ENCODE peak calls at places on chromosomes 4 and X, in five cellular contexts. M is Caco-2, A is uterus, E is esophagus squamous epithelium, S is mesenchymal stem cell. Z is an unnamed sample.

GRCh38 chr4:15378055-15378454 is 49.8 kb upstream of the C1QTNF7 start:
- DNase-seq in S (peak; percentile 79), M (no peak), E (no peak), A (no peak), Z (no peak)

GRCh38 chr4:147776600-147777175 is 44.8 kb downstream of the ARHGAP10 start:
- DNase-seq in E (no peak), A (no peak), S (no peak), M (no peak), Z (no peak)

GRCh38 chrX:123990602-123991001 is 29.1 kb downstream of the STAG2 start:
- DNase-seq in A (no peak), E (no peak), M (no peak), S (no peak), Z (no peak)

GRCh38 chr4:2008921-2009650 is at the start of gene NELFA:
- DNase-seq in S (peak; percentile 93), M (peak; percentile 95), A (peak; percentile 94), E (peak; percentile 77), Z (peak; percentile 97)

GRCh38 chr4:78533854-78534253 is 17.7 kb upstream of the ANXA3 start:
- DNase-seq in S (no peak), M (no peak), E (no peak), A (no peak), Z (no peak)

GRCh38 chrX:154010330-154011087 is 9.2 kb downstream of the IRAK1 start:
- DNase-seq in A (no peak), E (no peak), M (no peak), S (peak; percentile 44), Z (no peak)

GRCh38 chr4:176259330-176260090 is 9.5 kb downstream of the ASB5 start:
- DNase-seq in M (no peak), A (no peak), E (no peak), S (peak; percentile 58), Z (no peak)

GRCh38 chr4:20773144-20773997 is 73.1 kb downstream of the PACRGL start:
- DNase-seq in S (peak; percentile 65), M (peak; percentile 55), A (peak; percentile 26), E (no peak), Z (peak; percentile 35)

GRCh38 chr4:7769936-7770674 is 169.6 kb downstream of the AFAP1 start:
- DNase-seq in M (peak; percentile 68), A (no peak), E (no peak), S (no peak), Z (no peak)

GRCh38 chrX:110156167-110156754 is 153.3 kb downstream of the TMEM164 start:
- DNase-seq in S (no peak), A (no peak), M (no peak), E (no peak), Z (no peak)

GRCh38 chr4:138327334-138327733 is 85.2 kb upstream of the SLC7A11 start:
- DNase-seq in A (no peak), E (no peak), M (no peak), S (no peak), Z (no peak)

GRCh38 chr4:48831532-48832015 is 686 bp downstream of the OCIAD1 start:
- DNase-seq in E (no peak), A (no peak), M (no peak), S (no peak), Z (no peak)

GRCh38 chr4:105210901-105211300 is 64.2 kb downstream of the TET2 start:
- DNase-seq in M (no peak), E (no peak), A (no peak), S (no peak), Z (no peak)

GRCh38 chr4:146643812-146644401 is 5.2 kb downstream of the POU4F2 start:
- DNase-seq in M (peak; percentile 13), E (no peak), A (no peak), S (peak; percentile 18), Z (no peak)

GRCh38 chrX:96715412-96715940 is 30.8 kb downstream of the DIAPH2 start:
- DNase-seq in M (no peak), A (no peak), S (no peak), E (no peak), Z (no peak)

GRCh38 chr4:80717204-80717603 is 313.3 kb upstream of the BMP3 start:
- DNase-seq in S (no peak), M (no peak), A (no peak), E (no peak), Z (no peak)

GRCh38 chr4:133483600-133484246 is 334.6 kb downstream of the PCDH10 start:
- DNase-seq in A (no peak), S (peak; percentile 62), M (peak; percentile 43), E (no peak), Z (no peak)

GRCh38 chrX:9285342-9285771 is 179.5 kb upstream of the TBL1X start:
- DNase-seq in E (no peak), A (no peak), S (no peak), M (no peak), Z (no peak)

GRCh38 chr4:56870927-56871326 is 36.8 kb upstream of the REST start:
- DNase-seq in A (no peak), E (no peak), S (no peak), M (no peak), Z (no peak)

GRCh38 chrX:96102997-96103396 is 581.6 kb upstream of the DIAPH2 start:
- DNase-seq in M (no peak), S (no peak), A (no peak), E (no peak), Z (no peak)

GRCh38 chrX:154658957-154659356 is 5.6 kb upstream of the CTAG2 start:
- DNase-seq in E (no peak), A (no peak), M (no peak), S (no peak), Z (no peak)

GRCh38 chr4:79413486-79413885 is 5.5 kb upstream of the GK2 start:
- DNase-seq in M (no peak), E (no peak), S (no peak), A (no peak), Z (no peak)

GRCh38 chr4:158020175-158020574 is 152.7 kb downstream of the GASK1B start:
- DNase-seq in A (peak; percentile 78), S (peak; percentile 93), E (no peak), M (peak; percentile 14), Z (no peak)

GRCh38 chr4:22593933-22594332 is 78.1 kb upstream of the ADGRA3 start:
- DNase-seq in M (no peak), S (no peak), E (no peak), A (no peak), Z (no peak)
- H3K4me1 ChIP-seq in M (peaks cover 4% of the 10 kb centered on the region), S (no peaks in the 10 kb centered on the region), E (no peaks in the 10 kb centered on the region), A (no peaks in the 10 kb centered on the region), Z (no peaks in the 10 kb centered on the region)

GRCh38 chr4:40243390-40243948 is 46.6 kb downstream of the RHOH start:
- DNase-seq in A (no peak), M (no peak), S (no peak), E (no peak), Z (no peak)

GRCh38 chr4:40245794-40246546 is 49.1 kb downstream of the RHOH start:
- DNase-seq in A (no peak), E (no peak), M (peak; percentile 27), S (no peak), Z (no peak)

GRCh38 chr4:40246938-40247337 is 50.1 kb downstream of the RHOH start:
- DNase-seq in E (no peak), A (no peak), S (no peak), M (no peak), Z (no peak)

GRCh38 chr4:40247350-40247749 is 50.5 kb downstream of the RHOH start:
- DNase-seq in S (no peak), A (no peak), E (peak; percentile 3), M (no peak), Z (peak; percentile 73)

DNA sequence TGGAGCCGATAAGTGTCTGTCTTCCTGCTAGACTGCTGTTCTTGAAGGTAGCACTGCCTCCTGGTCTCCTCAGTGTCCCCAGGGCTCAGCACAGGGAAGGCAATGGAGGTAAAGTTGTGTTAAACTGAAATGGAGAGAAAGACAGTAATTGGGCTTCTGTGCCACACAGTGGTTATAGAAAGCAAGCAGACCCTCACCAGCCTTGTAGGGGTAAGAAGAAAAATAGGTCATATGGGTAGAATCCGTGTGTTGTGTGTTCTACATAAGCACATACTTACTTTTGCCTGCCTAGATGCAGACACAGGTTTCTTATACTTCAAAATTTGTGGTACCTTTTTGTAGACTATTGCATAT is 49.7 kb downstream of the RHOH start:
- DNase-seq in E (no peak), A (no peak), M (no peak), S (no peak), Z (no peak)
- H3K4me1 ChIP-seq in E (no peaks in the 10 kb centered on the region), A (no peaks in the 10 kb centered on the region), M (no peaks in the 10 kb centered on the region), S (no peaks in the 10 kb centered on the region), Z (peaks cover 96% of the 10 kb centered on the region)

DNA sequence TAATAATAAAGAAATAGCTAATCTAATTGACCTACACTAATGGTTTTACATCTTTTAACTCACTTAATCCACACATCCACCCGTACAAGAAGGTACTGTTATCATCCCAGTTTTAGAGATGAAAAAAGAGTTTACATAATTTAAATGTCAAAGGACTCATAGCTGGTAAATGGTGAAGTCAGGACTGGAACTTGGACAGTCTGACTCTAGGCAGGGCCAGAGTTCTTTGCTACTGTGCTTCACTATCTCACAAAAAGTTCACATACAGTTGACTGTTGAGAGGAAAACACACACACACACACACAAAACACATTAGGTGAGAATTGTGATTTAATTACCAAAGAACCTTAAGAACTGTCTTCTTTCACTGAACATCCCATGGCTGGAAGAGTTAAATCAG is 71.2 kb upstream of the PRSS48 start:
- DNase-seq in E (no peak), A (no peak), S (no peak), M (no peak), Z (no peak)
- H3K4me1 ChIP-seq in E (peaks cover 20% of the 10 kb centered on the region), A (no peaks in the 10 kb centered on the region), S (peaks cover 3% of the 10 kb centered on the region), M (peaks cover 57% of the 10 kb centered on the region), Z (no peaks in the 10 kb centered on the region)

GRCh38 chrX:20623448-20623847 is 356.7 kb upstream of the RPS6KA3 start:
- DNase-seq in A (no peak), M (no peak), S (peak; percentile 0), E (no peak), Z (no peak)
- H3K4me1 ChIP-seq in A (no peaks in the 10 kb centered on the region), M (no peaks in the 10 kb centered on the region), S (no peaks in the 10 kb centered on the region), E (no peaks in the 10 kb centered on the region), Z (no peaks in the 10 kb centered on the region)

GRCh38 chr4:102525556-102525955 is 24.4 kb downstream of the NFKB1 start:
- DNase-seq in E (no peak), A (no peak), S (no peak), M (no peak), Z (no peak)
- H3K4me1 ChIP-seq in E (peaks cover 2% of the 10 kb centered on the region), A (no peaks in the 10 kb centered on the region), S (no peaks in the 10 kb centered on the region), M (peaks cover 13% of the 10 kb centered on the region), Z (peaks cover 89% of the 10 kb centered on the region)

DNA sequence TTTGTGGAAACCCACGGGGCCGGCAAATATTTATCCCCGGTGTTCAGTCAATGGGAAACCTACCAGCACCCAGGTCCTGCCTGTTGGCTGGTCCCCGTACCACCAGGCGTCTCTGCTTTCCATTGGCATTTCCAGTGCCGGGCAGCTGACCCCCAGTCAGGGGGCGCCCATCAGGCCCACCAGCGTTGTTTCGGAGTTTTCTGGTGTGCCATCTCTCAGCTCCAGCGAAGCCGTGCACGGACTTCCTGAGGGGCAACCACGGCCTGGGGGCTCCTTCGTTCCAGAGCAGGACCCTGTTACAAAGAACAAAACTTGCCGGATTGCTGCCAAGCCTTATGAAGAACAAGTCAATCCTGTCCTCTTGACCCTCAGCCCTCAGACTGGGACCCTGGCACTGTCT is 32.7 kb downstream of the BCORL1 start:
- DNase-seq in A (no peak), M (no peak), S (no peak), E (no peak), Z (no peak)
- H3K4me1 ChIP-seq in A (no peaks in the 10 kb centered on the region), M (no peaks in the 10 kb centered on the region), S (no peaks in the 10 kb centered on the region), E (no peaks in the 10 kb centered on the region), Z (no peaks in the 10 kb centered on the region)